ENCODE peak calls at places on chromosomes 2 and 18, in eight cellular contexts. M, Y, F, E, U, T, K and X are unnamed samples.

GRCh38 chr18:9671214-9671613 is 36.9 kb upstream of the RAB31 start:
- DNase-seq in M (no peak), K (no peak), F (no peak), Y (no peak), U (no peak), T (no peak), E (no peak), X (no peak)

GRCh38 chr2:41782306-41783158 is 265.3 kb upstream of the PKDCC start:
- DNase-seq in Y (peak), F (peak), K (no peak), T (peak), E (no peak), U (peak), M (peak), X (peak)

GRCh38 chr2:102975996-102976636 is 214.3 kb downstream of the TMEM182 start:
- DNase-seq in F (peak), K (no peak), Y (peak), T (no peak), M (peak), E (no peak), U (peak), X (peak)

GRCh38 chr2:203623104-203623503 is 83.3 kb upstream of the CD28 start:
- DNase-seq in K (no peak), E (peak), U (no peak), T (no peak), M (no peak), Y (no peak), F (no peak), X (no peak)

GRCh38 chr18:11500153-11501122 is 109.0 kb upstream of the SLC35G4 start:
- DNase-seq in F (peak), T (peak), U (peak), E (peak), K (no peak), Y (peak), M (no peak), X (no peak)

GRCh38 chr2:189002079-189002478 is 27.9 kb downstream of the COL3A1 start:
- DNase-seq in T (peak), Y (no peak), M (no peak), F (no peak), E (peak), K (no peak), U (no peak), X (no peak)

GRCh38 chr2:16553222-16553621 is 112.4 kb downstream of the CYRIA start:
- DNase-seq in U (peak), F (peak), T (peak), M (peak), E (no peak), Y (peak), K (no peak), X (peak)

GRCh38 chr2:70091364-70091763 is 4.1 kb downstream of the PCBP1 start:
- DNase-seq in U (no peak), M (no peak), T (no peak), E (no peak), K (no peak), F (no peak), Y (no peak), X (no peak)

GRCh38 chr2:68807821-68808266 is 63.4 kb downstream of the BMP10 start:
- DNase-seq in U (no peak), Y (no peak), F (no peak), T (peak), E (no peak), K (peak), M (no peak), X (no peak)

GRCh38 chr2:21220930-21221329 is 97.2 kb downstream of the TDRD15 start:
- DNase-seq in M (no peak), K (no peak), U (peak), T (peak), F (no peak), E (peak), Y (no peak), X (no peak)

GRCh38 chr2:32711219-32711618 is 83.4 kb downstream of the TTC27 start:
- DNase-seq in Y (no peak), T (peak), F (no peak), E (no peak), U (no peak), M (no peak), K (no peak), X (no peak)

GRCh38 chr2:74584088-74584645 is 29.6 kb downstream of the DOK1 start:
- DNase-seq in F (no peak), T (no peak), E (no peak), Y (no peak), U (no peak), M (no peak), K (no peak), X (no peak)

GRCh38 chr2:237257471-237257951 is 156.5 kb downstream of the COL6A3 start:
- DNase-seq in K (no peak), E (no peak), F (no peak), M (no peak), T (peak), U (no peak), Y (no peak), X (no peak)

GRCh38 chr2:141923657-141924056 is 207.2 kb downstream of the LRP1B start:
- DNase-seq in E (no peak), U (no peak), T (no peak), Y (no peak), K (no peak), F (no peak), M (no peak), X (no peak)

GRCh38 chr18:3985664-3986063 is 469.4 kb downstream of the DLGAP1 start:
- DNase-seq in Y (no peak), M (no peak), K (no peak), F (no peak), T (no peak), E (no peak), U (no peak), X (no peak)

GRCh38 chr18:58520964-58521363 is 107.9 kb downstream of the ALPK2 start:
- DNase-seq in T (no peak), Y (no peak), E (no peak), U (peak), M (no peak), K (no peak), F (no peak), X (no peak)

GRCh38 chr2:18536697-18537096 is 23.8 kb downstream of the RDH14 start:
- DNase-seq in K (no peak), T (no peak), E (no peak), M (no peak), U (no peak), F (no peak), Y (no peak), X (no peak)

GRCh38 chr2:44934024-44934423 is 7.5 kb upstream of the SIX3 start:
- DNase-seq in T (no peak), K (no peak), U (no peak), Y (no peak), E (no peak), F (no peak), M (no peak), X (no peak)

GRCh38 chr2:22375094-22375493 is 1009.9 kb upstream of the KLHL29 start:
- DNase-seq in F (no peak), T (no peak), U (peak), M (no peak), Y (no peak), K (no peak), E (no peak), X (no peak)

GRCh38 chr2:158774663-158775062 is 20.5 kb upstream of the DAPL1 start:
- DNase-seq in K (no peak), T (no peak), F (no peak), U (no peak), Y (no peak), M (no peak), E (no peak), X (no peak)

GRCh38 chr2:149089068-149089467 is 50.6 kb downstream of the LYPD6B start:
- DNase-seq in U (no peak), F (no peak), M (no peak), T (no peak), K (no peak), Y (no peak), E (no peak), X (no peak)

GRCh38 chr2:66839551-66840320 is 404.8 kb downstream of the MEIS1 start:
- DNase-seq in T (no peak), E (no peak), Y (no peak), K (no peak), U (peak), F (no peak), M (no peak), X (no peak)

GRCh38 chr2:65164379-65165023 is 34.6 kb upstream of the RAB1A start:
- DNase-seq in U (no peak), M (no peak), F (no peak), Y (no peak), K (no peak), T (no peak), E (no peak), X (no peak)

GRCh38 chr2:224816816-224817215 is 100.7 kb upstream of the CCDC195 start:
- DNase-seq in K (no peak), E (peak), Y (no peak), U (no peak), T (peak), M (no peak), F (no peak), X (no peak)

GRCh38 chr2:40400336-40400953 is 51.4 kb downstream of the SLC8A1 start:
- DNase-seq in T (peak), E (no peak), Y (no peak), U (no peak), M (no peak), K (no peak), F (no peak), X (no peak)

GRCh38 chr2:9093324-9093723 is 89.8 kb upstream of the MBOAT2 start:
- DNase-seq in K (no peak), M (no peak), U (no peak), E (no peak), Y (no peak), F (no peak), T (no peak), X (no peak)

GRCh38 chr2:201600906-201601305 is 42.4 kb downstream of the TMEM237 start:
- DNase-seq in M (no peak), E (no peak), Y (no peak), T (no peak), F (no peak), K (no peak), U (no peak), X (no peak)

GRCh38 chr2:180000434-180000833 is 6.7 kb downstream of the CWC22 start:
- DNase-seq in M (no peak), E (no peak), Y (no peak), K (no peak), F (no peak), T (no peak), U (no peak), X (no peak)

GRCh38 chr2:169254774-169255173 is 107.6 kb downstream of the LRP2 start:
- DNase-seq in F (no peak), U (no peak), Y (no peak), K (no peak), T (no peak), M (no peak), E (no peak), X (no peak)

GRCh38 chr2:11393711-11394236 is 49.3 kb upstream of the ROCK2 start:
- DNase-seq in Y (no peak), F (no peak), M (no peak), K (peak), U (no peak), E (no peak), T (no peak), X (no peak)

GRCh38 chr2:198597648-198598047 is 793.3 kb downstream of the PLCL1 start:
- DNase-seq in K (no peak), Y (no peak), E (no peak), U (no peak), M (no peak), T (no peak), F (no peak), X (no peak)

GRCh38 chr18:3620146-3621119 is 170.5 kb downstream of the TGIF1 start:
- DNase-seq in T (no peak), M (no peak), E (no peak), F (no peak), U (no peak), Y (no peak), K (no peak), X (no peak)

GRCh38 chr2:18836436-18836835 is 247.1 kb upstream of the NT5C1B start:
- DNase-seq in T (no peak), U (no peak), E (no peak), K (no peak), M (no peak), Y (no peak), F (no peak), X (no peak)

GRCh38 chr2:169715379-169716228 is 18.0 kb upstream of the KLHL23 start:
- DNase-seq in U (no peak), M (no peak), T (peak), E (no peak), Y (no peak), F (no peak), K (no peak), X (no peak)

GRCh38 chr2:195307751-195308150 is 349.3 kb upstream of the SLC39A10 start:
- DNase-seq in K (no peak), E (no peak), U (no peak), Y (no peak), T (no peak), M (no peak), F (peak), X (no peak)

GRCh38 chr2:205557873-205558272 is 124.4 kb upstream of the NRP2 start:
- DNase-seq in U (no peak), T (no peak), Y (no peak), E (no peak), K (no peak), M (no peak), F (no peak), X (no peak)

GRCh38 chr2:9206991-9207640 is 504 bp downstream of the ASAP2 start:
- DNase-seq in U (no peak), M (peak), E (no peak), F (no peak), T (peak), Y (peak), K (no peak), X (peak)

GRCh38 chr2:75655861-75656260 is 9.3 kb downstream of the MRPL19 start:
- DNase-seq in T (no peak), E (no peak), F (no peak), M (no peak), Y (no peak), K (no peak), U (no peak), X (no peak)